ENCODE peak calls at places on chromosomes 5 and 9, in ten cellular contexts. O is endothelial cell of umbilical vein, H is adrenal gland, Z is esophagus muscularis mucosa, V is OCI-LY7, T is neural progenitor cell, L is pancreas, E is transverse colon, S is heart right ventricle, W is prostate gland. C is an unnamed sample.

GRCh38 chr5:72238712-72239445 is 81.2 kb downstream of the MRPS27 start:
- DNase-seq in O (no peak), H (no peak), Z (no peak), V (no peak), T (peak; percentile 38), L (no peak), E (no peak), S (no peak), W (no peak), C (no peak)

GRCh38 chr5:175466700-175467318 is 11.6 kb upstream of the SFXN1 start:
- DNase-seq in O (no peak), H (no peak), Z (no peak), V (no peak), T (no peak), L (no peak), E (no peak), S (peak; percentile 27), W (peak; percentile 57), C (no peak)

GRCh38 chr5:27854243-27854852 is 816.0 kb upstream of the CDH9 start:
- DNase-seq in O (no peak), H (no peak), Z (no peak), V (no peak), T (no peak), L (no peak), E (no peak), S (no peak), W (no peak), C (no peak)

GRCh38 chr5:67493676-67494075 is 297.1 kb upstream of the CD180 start:
- DNase-seq in O (peak; percentile 21), H (no peak), Z (no peak), V (no peak), T (peak; percentile 54), L (no peak), E (peak; percentile 54), S (peak; percentile 13), W (peak; percentile 38), C (no peak)

GRCh38 chr5:10618311-10618710 is 54.4 kb downstream of the ANKRD33B start:
- DNase-seq in O (no peak), H (no peak), Z (no peak), V (no peak), T (no peak), L (no peak), E (no peak), S (no peak), W (no peak), C (no peak)

GRCh38 chr5:139639619-139640431 is 8.3 kb upstream of the CXXC5 start:
- DNase-seq in O (no peak), H (peak; percentile 74), Z (no peak), V (no peak), T (no peak), L (peak; percentile 88), E (peak; percentile 24), S (peak; percentile 58), W (no peak), C (no peak)

GRCh38 chr5:78927657-78928282 is 57.3 kb downstream of the ARSB start:
- DNase-seq in O (peak; percentile 65), H (no peak), Z (no peak), V (no peak), T (peak; percentile 79), L (no peak), E (no peak), S (no peak), W (no peak), C (peak; percentile 68)

GRCh38 chr5:1186351-1187233 is 14.8 kb upstream of the SLC6A19 start:
- DNase-seq in O (no peak), H (peak; percentile 12), Z (no peak), V (no peak), T (no peak), L (peak; percentile 30), E (no peak), S (no peak), W (no peak), C (no peak)

GRCh38 chr5:148790545-148791333 is 35.7 kb upstream of the ADRB2 start:
- DNase-seq in O (no peak), H (no peak), Z (no peak), V (no peak), T (no peak), L (no peak), E (no peak), S (no peak), W (no peak), C (no peak)

GRCh38 chr5:66469684-66470083 is 126.5 kb upstream of the MAST4 start:
- DNase-seq in O (no peak), H (no peak), Z (no peak), V (peak; percentile 18), T (no peak), L (no peak), E (no peak), S (no peak), W (no peak), C (no peak)

GRCh38 chr5:112975721-112976431 is 722 bp upstream of the DCP2 start:
- DNase-seq in O (no peak), H (no peak), Z (no peak), V (peak; percentile 10), T (no peak), L (no peak), E (no peak), S (no peak), W (no peak), C (no peak)
- H3K27ac ChIP-seq in O (peak overlapping the region; percentile 14), H (peak overlapping the region; percentile 86), Z (peak overlapping the region; percentile 93), V (peak overlapping the region; percentile 49), T (peak overlapping the region; percentile 15), L (peak overlapping the region; percentile 74), E (peak overlapping the region; percentile 96), S (peak overlapping the region; percentile 91), W (peak overlapping the region; percentile 86), C (peak overlapping the region; percentile 35)

DNA sequence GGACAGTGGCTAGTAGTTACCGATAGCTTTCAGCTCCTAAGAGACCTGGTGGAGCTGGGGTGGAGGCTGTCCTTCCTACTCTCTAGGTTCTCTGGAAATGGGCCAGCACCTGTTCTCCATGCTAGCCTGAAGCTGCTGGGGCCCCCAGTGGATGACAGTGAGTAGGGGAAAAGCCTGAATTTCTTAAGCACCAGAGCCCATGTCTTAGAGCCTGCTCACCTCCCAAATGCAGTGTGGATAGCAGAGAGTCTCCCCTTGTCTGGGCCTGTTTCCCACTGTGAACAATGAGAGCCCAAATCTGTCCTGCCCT is 105.8 kb downstream of the DAB2IP start:
- DNase-seq in O (no peak), H (no peak), Z (no peak), V (no peak), T (no peak), L (no peak), E (no peak), S (no peak), W (no peak), C (no peak)
- H3K4me1 ChIP-seq in O (peaks cover 13% of the 10 kb centered on the region), H (peaks cover 35% of the 10 kb centered on the region), Z (peaks cover 57% of the 10 kb centered on the region), V (no peaks in the 10 kb centered on the region), T (peaks cover 7% of the 10 kb centered on the region), L (no peaks in the 10 kb centered on the region), E (peaks cover 15% of the 10 kb centered on the region), S (peaks cover 57% of the 10 kb centered on the region), W (peaks cover 2% of the 10 kb centered on the region), C (no peaks in the 10 kb centered on the region)

GRCh38 chr9:5502553-5502952 is 7.8 kb upstream of the PDCD1LG2 start:
- DNase-seq in O (no peak), H (no peak), Z (no peak), V (no peak), T (no peak), L (no peak), E (no peak), S (no peak), W (no peak), C (no peak)

GRCh38 chr9:5499157-5499556 is 11.2 kb upstream of the PDCD1LG2 start:
- DNase-seq in O (peak; percentile 41), H (no peak), Z (no peak), V (no peak), T (no peak), L (no peak), E (no peak), S (no peak), W (no peak), C (no peak)

GRCh38 chr9:5499889-5500398 is 10.4 kb upstream of the PDCD1LG2 start:
- DNase-seq in O (peak; percentile 97), H (peak; percentile 36), Z (no peak), V (no peak), T (no peak), L (no peak), E (no peak), S (no peak), W (no peak), C (no peak)

DNA sequence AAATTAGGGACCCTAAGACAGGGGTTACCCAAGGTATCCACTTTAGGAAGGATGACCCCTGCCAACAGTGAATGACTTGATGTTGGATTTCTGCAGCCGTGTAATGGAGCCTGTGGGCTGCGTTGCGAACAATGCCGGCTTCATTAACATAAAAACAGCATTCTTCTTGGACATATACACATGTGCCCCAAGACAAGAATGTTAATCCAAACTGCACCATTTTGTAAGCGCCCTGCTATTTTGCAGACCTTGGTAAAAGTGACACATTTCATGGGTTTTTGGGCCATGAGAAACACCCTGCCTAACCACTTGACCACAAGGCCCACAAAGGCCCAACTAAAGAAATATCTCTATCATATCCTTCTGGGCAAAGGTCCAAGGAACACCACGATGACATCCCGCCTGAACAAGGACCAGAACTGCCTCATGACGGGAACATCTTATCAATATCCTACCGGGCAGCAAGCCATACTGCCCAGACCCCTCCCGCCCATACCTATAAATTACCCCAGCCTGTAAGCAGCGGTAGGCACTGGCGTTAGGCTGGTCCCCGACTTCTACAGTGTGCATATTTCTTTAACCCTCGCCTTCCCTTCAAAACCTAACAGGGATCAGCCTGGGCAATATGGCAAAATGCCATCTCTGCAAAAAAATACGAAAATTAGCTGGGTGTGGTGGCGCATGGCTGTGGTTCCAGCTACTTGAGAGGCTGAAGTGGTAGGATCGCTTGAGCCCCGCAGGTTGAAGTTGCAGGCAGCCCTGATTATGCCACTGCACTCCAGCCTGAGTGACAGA is 9.7 kb upstream of the PDCD1LG2 start:
- DNase-seq in O (peak; percentile 71), H (peak; percentile 33), Z (no peak), V (no peak), T (no peak), L (no peak), E (no peak), S (peak; percentile 59), W (no peak), C (no peak)
- H3K27ac ChIP-seq in O (peak overlapping the region; percentile 89), H (no peak overlapping the region), Z (peak overlapping the region; percentile 62), V (no peak overlapping the region), T (no peak overlapping the region), L (no peak overlapping the region), E (no peak overlapping the region), S (peak overlapping the region; percentile 89), W (no peak overlapping the region), C (no peak overlapping the region)

DNA sequence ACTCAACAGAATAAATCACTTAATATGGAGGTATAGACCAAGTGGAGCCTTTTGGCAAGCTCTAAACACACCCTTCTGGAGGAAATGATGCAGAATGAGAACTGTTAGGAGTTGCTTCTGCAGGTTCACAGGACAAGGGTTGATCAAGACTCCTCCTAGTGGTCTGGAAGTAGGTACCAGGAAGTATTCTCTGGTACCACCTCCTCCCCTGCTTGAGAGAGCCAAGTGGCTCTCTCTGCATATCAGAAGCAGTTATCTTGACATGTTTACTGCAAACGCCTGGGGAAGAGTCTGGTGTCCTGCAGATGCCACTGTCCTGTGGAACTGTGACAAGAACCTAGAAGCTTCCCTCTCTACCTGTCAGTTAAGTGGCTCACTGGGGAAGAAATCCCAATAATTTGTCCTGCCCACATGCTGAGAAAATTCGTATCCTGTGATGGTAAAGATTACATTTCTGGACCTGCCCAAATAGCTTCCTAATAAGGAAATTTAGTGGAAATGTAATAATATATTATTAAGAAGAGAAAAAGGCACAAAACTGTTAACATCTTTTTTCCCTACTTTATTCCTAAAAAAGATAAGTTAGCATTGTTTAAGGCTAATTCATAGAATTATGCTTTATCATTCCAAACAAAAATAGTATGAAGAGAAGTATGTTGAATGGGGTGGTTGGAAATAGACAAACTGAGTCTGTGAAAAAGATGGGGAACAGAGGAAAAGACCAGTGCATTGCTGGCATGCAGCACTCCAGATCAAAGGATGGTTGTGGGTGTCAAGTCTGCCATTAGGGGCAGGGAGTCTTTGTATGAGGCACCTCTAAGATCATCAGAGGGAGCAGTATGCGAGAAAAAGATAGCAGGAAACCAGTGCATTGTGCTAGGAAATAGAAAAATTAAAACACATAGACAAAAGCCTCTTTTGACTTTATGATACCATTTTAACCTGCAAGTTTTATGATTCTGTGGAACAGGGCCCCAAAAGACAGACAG is 118.8 kb downstream of the CDC42SE2 start:
- DNase-seq in O (peak; percentile 47), H (no peak), Z (no peak), V (peak; percentile 87), T (peak; percentile 66), L (no peak), E (no peak), S (no peak), W (no peak), C (peak; percentile 53)
- H3K4me1 ChIP-seq in O (peaks cover 45% of the 10 kb centered on the region), H (peaks cover 24% of the 10 kb centered on the region), Z (peaks cover 33% of the 10 kb centered on the region), V (peaks cover 60% of the 10 kb centered on the region), T (no peaks in the 10 kb centered on the region), L (peaks cover 42% of the 10 kb centered on the region), E (peaks cover 11% of the 10 kb centered on the region), S (peaks cover 43% of the 10 kb centered on the region), W (no peaks in the 10 kb centered on the region), C (peaks cover 34% of the 10 kb centered on the region)